ENCODE peak calls at places on chromosomes 7 and 10, in nine cellular contexts. D is heart left ventricle, V is A549, P is mesenchymal stem cell, E is psoas muscle, O is fibroblast of lung, S is adipocyte, X is hepatocyte, T is sigmoid colon. Z is an unnamed sample. For H3K4me1, the result is how much of the 10 kb centered on the place peaks cover.

GRCh38 chr7:55160539-55160938 is 141.7 kb downstream of the EGFR start:
- DNase-seq in D (no peak), V (no peak), P (peak), E (no peak), O (peak), S (peak), X (no peak), T (no peak), Z (no peak)

GRCh38 chr7:76318488-76319353 is 16.2 kb downstream of the HSPB1 start:
- DNase-seq in D (peak), V (peak), P (peak), E (peak), O (peak), S (peak), X (peak), T (peak), Z (no peak)

GRCh38 chr7:133364959-133365680 is 112.2 kb downstream of the EXOC4 start:
- DNase-seq in D (no peak), V (no peak), P (peak), E (no peak), O (peak), S (peak), X (no peak), T (no peak), Z (no peak)

GRCh38 chr10:26887611-26888215 is 27.0 kb upstream of the ABI1 start:
- DNase-seq in D (no peak), V (no peak), P (no peak), E (no peak), O (no peak), S (no peak), X (no peak), T (no peak), Z (no peak)

GRCh38 chr10:103966671-103967432 is at the start of gene SLK:
- DNase-seq in D (peak), V (peak), P (peak), E (peak), O (peak), S (peak), X (peak), T (peak), Z (peak)

GRCh38 chr7:37211097-37211496 is 237.6 kb downstream of the ELMO1 start:
- DNase-seq in D (peak), V (no peak), P (peak), E (peak), O (peak), S (peak), X (peak), T (peak), Z (no peak)

GRCh38 chr7:134645935-134646334 is 718 bp upstream of the BPGM start:
- DNase-seq in D (no peak), V (no peak), P (peak), E (no peak), O (peak), S (peak), X (peak), T (no peak), Z (no peak)

GRCh38 chr7:137953043-137953691 is 48.7 kb downstream of the CREB3L2 start:
- DNase-seq in D (no peak), V (no peak), P (peak), E (no peak), O (peak), S (no peak), X (peak), T (no peak), Z (no peak)

GRCh38 chr7:101539784-101540183 is 89.3 kb downstream of the MYL10 start:
- DNase-seq in D (no peak), V (no peak), P (no peak), E (no peak), O (no peak), S (no peak), X (no peak), T (no peak), Z (no peak)

DNA sequence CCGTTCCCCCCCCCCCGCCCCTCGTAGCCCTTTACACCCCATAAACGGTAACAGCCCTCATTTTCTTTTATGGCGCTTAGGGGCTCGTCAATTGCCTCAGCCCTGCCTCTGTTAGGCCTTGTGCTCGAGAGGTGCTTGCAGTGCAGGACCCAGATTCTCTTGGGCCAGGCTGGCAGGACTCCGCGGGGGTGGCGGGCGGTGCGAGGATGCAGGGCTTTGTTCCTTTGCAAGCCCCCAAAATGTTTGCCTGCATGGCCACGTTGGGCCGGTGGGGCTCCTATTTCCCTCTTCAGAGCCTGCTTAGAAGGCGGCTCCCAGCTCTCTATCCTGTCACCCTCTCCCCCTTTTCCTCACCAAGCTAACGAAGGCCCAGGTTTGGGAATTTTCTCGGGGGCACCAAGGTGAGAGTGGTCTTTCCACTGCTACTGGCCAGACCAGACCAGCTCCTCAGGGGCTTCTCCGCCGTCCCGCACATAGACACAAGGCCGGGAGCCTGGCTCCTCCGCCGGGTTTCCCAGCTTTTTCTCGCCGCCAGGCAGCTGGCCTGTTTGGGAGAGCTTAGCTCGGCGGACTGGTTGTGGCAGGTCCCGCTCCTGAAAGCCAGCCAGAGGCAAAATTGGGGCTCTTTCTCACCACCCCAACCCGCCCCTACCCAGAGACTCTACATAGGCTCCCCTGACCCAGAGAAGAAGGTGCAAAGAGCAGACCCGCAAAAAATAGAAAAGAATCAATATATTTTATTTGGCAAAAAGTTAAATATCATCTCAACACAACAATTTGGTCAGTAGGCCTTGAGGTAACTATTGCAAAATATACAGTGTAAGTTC is 3.4 kb downstream of the HOXA9 start:
- DNase-seq in D (no peak), V (no peak), P (peak), E (peak), O (no peak), S (no peak), X (peak), T (peak), Z (no peak)
- H3K4me1 ChIP-seq in D (under half), V (under half), P (under half), E (under half), O (under half), S (under half), X (under half), T (under half), Z (under half)

GRCh38 chr10:119252051-119252465 is 44.7 kb downstream of the GRK5 start:
- DNase-seq in D (no peak), V (no peak), P (peak), E (peak), O (peak), S (no peak), X (no peak), T (no peak), Z (no peak)
- H3K4me1 ChIP-seq in D (half or more), V (half or more), P (under half), E (under half), O (half or more), S (half or more), X (half or more), T (under half), Z (half or more)

GRCh38 chr10:110076559-110077318 is 69.0 kb downstream of the ADD3 start:
- DNase-seq in D (peak), V (peak), P (peak), E (no peak), O (peak), S (peak), X (peak), T (peak), Z (peak)
- H3K4me1 ChIP-seq in D (half or more), V (under half), P (under half), E (half or more), O (under half), S (half or more), X (half or more), T (under half), Z (half or more)

GRCh38 chr10:116808706-116809105 is 40.6 kb upstream of the ENO4 start:
- DNase-seq in D (no peak), V (no peak), P (no peak), E (no peak), O (no peak), S (no peak), X (no peak), T (peak), Z (no peak)

GRCh38 chr10:116811691-116812090 is 37.6 kb upstream of the ENO4 start:
- DNase-seq in D (no peak), V (no peak), P (no peak), E (no peak), O (no peak), S (no peak), X (no peak), T (no peak), Z (no peak)

GRCh38 chr10:116810895-116811294 is 38.4 kb upstream of the ENO4 start:
- DNase-seq in D (no peak), V (no peak), P (no peak), E (no peak), O (no peak), S (no peak), X (no peak), T (peak), Z (no peak)

GRCh38 chr10:116809528-116810500 is 39.5 kb upstream of the ENO4 start:
- DNase-seq in D (no peak), V (peak), P (no peak), E (no peak), O (no peak), S (peak), X (peak), T (peak), Z (no peak)
- H3K4me1 ChIP-seq in D (under half), V (under half), P (under half), E (under half), O (under half), S (under half), X (under half), T (under half), Z (under half)

DNA sequence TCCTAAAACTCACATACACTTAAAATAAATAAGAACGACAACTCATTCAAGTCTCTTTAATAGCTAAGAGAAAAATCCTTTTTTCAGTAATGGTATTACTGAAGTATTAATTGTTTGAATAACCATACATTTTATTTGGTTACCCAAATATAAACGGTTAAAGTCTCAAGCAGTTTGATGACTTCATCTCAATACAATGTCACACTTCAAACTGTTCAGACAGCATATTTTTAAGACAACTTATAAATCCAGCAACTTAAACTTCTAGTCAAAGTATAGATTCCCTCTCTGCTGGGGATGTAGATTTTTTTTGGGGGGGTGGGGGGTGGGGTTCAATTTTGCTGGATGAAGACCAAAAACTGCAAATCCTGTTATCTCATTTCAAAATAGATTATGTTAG is 42.0 kb downstream of the GNA12 start:
- DNase-seq in D (no peak), V (no peak), P (peak), E (no peak), O (peak), S (peak), X (no peak), T (no peak), Z (no peak)
- H3K4me1 ChIP-seq in D (half or more), V (under half), P (under half), E (under half), O (under half), S (half or more), X (half or more), T (under half), Z (under half)